ENCODE peak calls at places on chromosomes 4 and X, in four cellular contexts. W is SK-MEL-5; V is activated CD8-positive, alpha-beta memory T cell treated with anti-CD3 and anti-CD28 coated beads for 48 hours; K is NCI-H1092 treated with DMSO at 0.1 percent for 48 hours. B is an unnamed sample.

GRCh38 chr4:61628727-61629126 is 428.6 kb downstream of the ADGRL3 start:
- DNase-seq in K (no peak), V (no peak), W (no peak), B (no peak)

GRCh38 chrX:22730542-22730941 is 269.2 kb upstream of the DDX53 start:
- DNase-seq in K (no peak), W (no peak), V (no peak), B (no peak)

GRCh38 chr4:185933078-185933581 is 121.1 kb upstream of the SORBS2 start:
- DNase-seq in V (no peak), K (no peak), W (no peak), B (no peak)

GRCh38 chr4:109945056-109945455 is 32.4 kb downstream of the EGF start:
- DNase-seq in W (no peak), V (no peak), K (no peak), B (no peak)

GRCh38 chr4:11228575-11228974 is 200.1 kb downstream of the HS3ST1 start:
- DNase-seq in W (no peak), V (no peak), K (peak), B (no peak)

GRCh38 chrX:39877919-39878318 is 219.8 kb downstream of the BCOR start:
- DNase-seq in V (no peak), K (no peak), W (no peak), B (peak)

GRCh38 chr4:145154573-145154972 is 25.8 kb downstream of the OTUD4 start:
- DNase-seq in K (no peak), V (no peak), W (peak), B (peak)

GRCh38 chrX:152895724-152896420 is 2.0 kb upstream of the ZNF185 start:
- DNase-seq in V (no peak), K (no peak), W (no peak), B (no peak)

GRCh38 chr4:55507612-55508011 is 39.1 kb downstream of the CLOCK start:
- DNase-seq in V (no peak), W (no peak), K (no peak), B (no peak)

GRCh38 chr4:185846550-185847210 is 34.7 kb upstream of the SORBS2 start:
- DNase-seq in K (no peak), W (no peak), V (no peak), B (peak)

GRCh38 chrX:39576081-39576701 is 521.6 kb downstream of the BCOR start:
- DNase-seq in V (no peak), K (peak), W (no peak), B (peak)

GRCh38 chr4:2302387-2303119 is 40.6 kb upstream of the MXD4 start:
- DNase-seq in V (no peak), W (peak), K (no peak), B (no peak)

GRCh38 chr4:157558016-157558415 is 337.5 kb downstream of the GRIA2 start:
- DNase-seq in W (no peak), V (no peak), K (no peak), B (no peak)

GRCh38 chrX:11187001-11187400 is 75.9 kb downstream of the HCCS start:
- DNase-seq in K (no peak), W (no peak), V (no peak), B (no peak)

GRCh38 chrX:19751068-19751467 is 136.3 kb downstream of the SH3KBP1 start:
- DNase-seq in V (no peak), K (no peak), W (no peak), B (peak)

GRCh38 chr4:61507091-61507490 is 307.0 kb downstream of the ADGRL3 start:
- DNase-seq in K (no peak), V (no peak), W (peak), B (no peak)

GRCh38 chrX:130974323-130974722 is 71.3 kb upstream of the ENOX2 start:
- DNase-seq in V (no peak), W (no peak), K (no peak), B (no peak)

GRCh38 chr4:143369556-143369955 is 32.9 kb downstream of the GAB1 start:
- DNase-seq in V (no peak), K (no peak), W (no peak), B (no peak)

GRCh38 chr4:104128850-104129213 is 365.9 kb downstream of the CXXC4 start:
- DNase-seq in W (no peak), V (no peak), K (no peak), B (peak)

GRCh38 chrX:154804564-154804956 is 725 bp downstream of the MPP1 start:
- DNase-seq in K (no peak), W (no peak), V (no peak), B (peak)

GRCh38 chr4:94084155-94084554 is 123.5 kb upstream of the SMARCAD1 start:
- DNase-seq in W (no peak), K (no peak), V (no peak), B (no peak)

GRCh38 chr4:66558651-66559050 is 888.4 kb upstream of the EPHA5 start:
- DNase-seq in W (no peak), K (no peak), V (no peak), B (no peak)

GRCh38 chrX:106608016-106608415 is 3.8 kb upstream of the RADX start:
- DNase-seq in V (no peak), W (no peak), K (peak), B (peak)